ENCODE peak calls at places on chromosome 10, in ten cellular contexts. N is GM12865; E is fibroblast of the aortic adventitia; J is fibroblast of pulmonary artery; T is HFFc6; Q is A549; R is right lobe of liver; Z is CD4-positive, alpha-beta T cell; P is astrocyte of the spinal cord; L is AG04449. K is an unnamed sample.
A peak's percentile ranks its signal among the peaks of the same experiment; 100 is the strongest.

GRCh38 chr10:132304756-132305509 is 2.8 kb downstream of the STK32C start:
- DNase-seq in R (no peak), T (no peak), Z (no peak), L (no peak), Q (no peak), J (no peak), E (no peak), P (no peak), N (no peak), K (no peak)

GRCh38 chr10:60466267-60467201 is 76.9 kb upstream of the ANK3 start:
- DNase-seq in Z (no peak), P (no peak), R (no peak), T (peak; percentile 17), L (no peak), Q (no peak), N (no peak), J (no peak), E (peak; percentile 13), K (no peak)

GRCh38 chr10:46282460-46283216 is 4.2 kb upstream of the ANTXRL start:
- DNase-seq in J (peak; percentile 67), N (peak; percentile 52), R (peak; percentile 89), P (peak; percentile 61), E (peak; percentile 68), Q (peak; percentile 73), Z (peak; percentile 49), T (peak; percentile 59), L (no peak), K (peak; percentile 59)

GRCh38 chr10:92742331-92743228 is 52.8 kb downstream of the HHEX start:
- DNase-seq in T (no peak), L (no peak), E (no peak), J (no peak), P (no peak), N (peak; percentile 91), Z (no peak), R (no peak), Q (no peak), K (no peak)

GRCh38 chr10:97399843-97400545 is 1.1 kb downstream of the RRP12 start:
- DNase-seq in R (no peak), J (peak; percentile 81), E (peak; percentile 61), L (no peak), Q (peak; percentile 75), N (peak; percentile 54), Z (no peak), P (peak; percentile 67), T (peak; percentile 68), K (peak; percentile 82)

GRCh38 chr10:76133597-76134255 is 702.3 kb downstream of the LRMDA start:
- DNase-seq in T (no peak), R (no peak), P (no peak), E (no peak), J (no peak), L (no peak), Z (no peak), N (no peak), Q (no peak), K (no peak)

GRCh38 chr10:102599565-102600327 is 44.5 kb upstream of the TRIM8 start:
- DNase-seq in J (peak; percentile 82), E (peak; percentile 74), N (no peak), Q (no peak), Z (no peak), P (no peak), T (no peak), R (peak; percentile 48), L (no peak), K (no peak)

GRCh38 chr10:132421377-132422168 is 24.6 kb downstream of the PWWP2B start:
- DNase-seq in Q (peak; percentile 63), P (no peak), Z (no peak), E (peak; percentile 60), R (peak; percentile 65), J (peak; percentile 20), N (no peak), T (peak; percentile 60), L (no peak), K (peak; percentile 45)

GRCh38 chr10:44512345-44513095 is 127.6 kb upstream of the CXCL12 start:
- DNase-seq in R (no peak), Z (no peak), E (no peak), N (no peak), P (no peak), L (no peak), J (no peak), T (no peak), Q (no peak), K (no peak)

GRCh38 chr10:44511601-44512000 is 126.7 kb upstream of the CXCL12 start:
- DNase-seq in N (no peak), Z (no peak), R (no peak), P (no peak), E (no peak), Q (no peak), T (no peak), J (no peak), L (no peak), K (no peak)

GRCh38 chr10:44516941-44517340 is 132.0 kb upstream of the CXCL12 start:
- DNase-seq in N (no peak), J (no peak), R (no peak), Z (no peak), P (no peak), E (no peak), T (no peak), L (no peak), Q (no peak), K (no peak)

GRCh38 chr10:44510716-44511115 is 125.8 kb upstream of the CXCL12 start:
- DNase-seq in N (no peak), L (peak; percentile 50), P (peak; percentile 26), J (peak; percentile 58), Z (no peak), T (peak; percentile 91), Q (no peak), E (peak; percentile 86), R (no peak), K (peak; percentile 30)

GRCh38 chr10:44513592-44513991 is 128.7 kb upstream of the CXCL12 start:
- DNase-seq in N (no peak), J (peak; percentile 69), E (peak; percentile 63), P (peak; percentile 10), Q (no peak), Z (no peak), T (no peak), R (no peak), L (no peak), K (peak; percentile 23)
- TF ChIP-seq CTCF in N (no peak), J (peak; percentile 42), E (peak; percentile 40), P (peak; percentile 3), Q (no peak), Z (no peak), T (peak; percentile 42), R (no peak), L (peak; percentile 13), K (no peak)

DNA sequence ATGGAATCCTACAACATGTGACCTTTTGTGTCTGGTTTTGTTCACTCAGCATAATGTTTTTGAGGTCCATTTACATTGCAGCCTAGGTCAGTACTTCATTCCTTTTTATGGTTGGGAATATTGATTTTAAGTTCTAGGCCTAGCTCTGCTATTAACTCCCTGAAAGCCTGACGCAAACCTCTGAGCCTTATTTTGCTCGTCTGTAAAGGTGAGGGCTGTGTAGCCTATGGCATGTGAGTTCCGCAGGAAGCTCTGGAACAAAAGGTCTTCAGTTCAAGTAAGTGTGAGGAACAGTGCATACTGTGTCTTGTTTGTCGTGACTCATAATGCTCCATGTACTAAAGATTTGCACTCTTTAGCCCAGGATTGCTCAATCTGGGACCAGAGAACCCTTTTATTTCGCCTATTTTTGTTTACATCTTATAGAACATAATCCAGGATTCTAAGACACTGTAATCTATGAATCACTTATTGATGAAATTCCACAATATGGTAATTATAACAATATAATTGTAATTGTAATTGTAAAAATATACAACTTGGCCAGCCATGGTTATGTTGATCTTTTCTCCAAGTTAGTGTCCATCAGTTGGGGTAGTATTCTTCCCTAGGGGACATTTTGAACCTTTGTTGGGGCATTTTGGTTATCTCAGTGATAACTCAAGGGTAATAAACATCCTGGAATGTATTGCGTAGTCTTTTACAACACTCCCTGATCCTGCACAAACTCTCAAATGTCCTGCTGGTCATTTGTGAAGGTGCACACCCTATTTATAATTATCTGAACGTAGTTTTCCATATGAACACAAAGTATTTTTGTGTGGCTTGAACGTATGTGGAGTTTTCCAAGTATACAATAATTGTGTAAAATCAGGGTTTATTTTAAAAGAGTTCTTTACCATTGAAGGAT is 184.7 kb downstream of the VTI1A start:
- DNase-seq in Z (no peak), L (no peak), Q (no peak), P (peak; percentile 29), J (peak; percentile 68), N (no peak), R (no peak), T (no peak), E (no peak), K (peak; percentile 80)
- TF ChIP-seq CTCF in Z (no peak), L (no peak), Q (no peak), P (no peak), J (no peak), N (no peak), R (no peak), T (no peak), E (no peak), K (peak; percentile 21)

GRCh38 chr10:122281751-122282150 is 10.7 kb downstream of the BTBD16 start:
- DNase-seq in E (no peak), J (no peak), T (no peak), P (no peak), Z (no peak), Q (no peak), R (no peak), L (no peak), N (no peak), K (no peak)

GRCh38 chr10:122277737-122278136 is 6.6 kb downstream of the BTBD16 start:
- DNase-seq in L (no peak), J (no peak), N (no peak), Q (no peak), R (no peak), P (no peak), T (no peak), Z (no peak), E (no peak), K (no peak)

GRCh38 chr10:122280156-122280555 is 9.1 kb downstream of the BTBD16 start:
- DNase-seq in Q (no peak), R (no peak), E (no peak), P (no peak), L (no peak), J (no peak), N (no peak), T (no peak), Z (no peak), K (no peak)

GRCh38 chr10:122280977-122281376 is 9.9 kb downstream of the BTBD16 start:
- DNase-seq in T (no peak), R (no peak), N (no peak), Q (no peak), P (no peak), L (no peak), E (no peak), Z (no peak), J (no peak), K (no peak)

DNA sequence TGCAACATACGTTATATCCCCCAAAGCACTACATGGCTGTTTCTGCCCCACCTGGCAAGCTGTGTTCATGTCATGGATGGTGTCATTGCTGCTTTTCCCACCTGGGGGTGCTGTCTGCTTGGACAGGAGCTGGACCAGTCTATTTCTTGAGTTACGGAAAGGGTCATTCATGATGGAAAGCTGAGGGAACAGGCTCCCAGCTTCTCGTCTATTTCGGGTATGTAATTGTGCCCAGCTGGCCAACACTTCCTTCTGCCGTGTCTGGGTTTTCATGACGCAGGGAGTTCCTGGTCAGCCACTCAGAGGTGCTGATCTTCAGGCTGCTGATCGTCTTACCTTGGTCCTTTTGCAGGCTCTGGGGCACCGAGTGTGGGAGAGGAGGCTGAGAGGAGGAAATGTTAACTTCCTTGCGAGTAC is 8.6 kb downstream of the BTBD16 start:
- DNase-seq in R (peak; percentile 40), J (peak; percentile 64), Q (peak; percentile 56), E (peak; percentile 51), T (peak; percentile 55), L (no peak), N (peak; percentile 39), P (peak; percentile 62), Z (no peak), K (peak; percentile 71)
- TF ChIP-seq CTCF in R (peak; percentile 56), J (peak; percentile 79), Q (peak; percentile 53), E (peak; percentile 69), T (peak; percentile 82), L (peak; percentile 73), N (peak; percentile 69), P (peak; percentile 86), Z (no peak), K (peak; percentile 66)

GRCh38 chr10:7410800-7411670 is at the start of gene SFMBT2:
- DNase-seq in R (peak; percentile 65), L (no peak), Q (peak; percentile 75), N (peak; percentile 85), T (peak; percentile 19), P (peak; percentile 66), J (peak; percentile 72), E (peak; percentile 59), Z (peak; percentile 61), K (peak; percentile 68)
- TF ChIP-seq CTCF in R (peak; percentile 15), L (no peak), Q (no peak), N (no peak), T (no peak), P (no peak), J (peak; percentile 4), E (peak; percentile 26), Z (no peak), K (peak; percentile 10)

K was measured in MCF 10A.